ENCODE peak calls at places on chromosomes 3 and 15, in five cellular contexts. One of them, this sample, is unnamed.

GRCh38 chr3:31065765-31066164 is 171.3 kb upstream of the GADL1 start:
- DNase-seq in cardiac septum: no peak
- DNase-seq in NCI-H524: peak; percentile 85
- DNase-seq in suprapubic skin: no peak
- DNase-seq in natural killer cell: no peak
- DNase-seq in this sample: no peak

GRCh38 chr3:142226474-142226873 is 1.1 kb upstream of the GK5 start:
- DNase-seq in cardiac septum: no peak
- DNase-seq in NCI-H524: no peak
- DNase-seq in suprapubic skin: no peak
- DNase-seq in natural killer cell: no peak
- DNase-seq in this sample: no peak

GRCh38 chr3:22685598-22685997 is 517.5 kb upstream of the UBE2E2 start:
- DNase-seq in cardiac septum: no peak
- DNase-seq in NCI-H524: peak; percentile 7
- DNase-seq in suprapubic skin: no peak
- DNase-seq in natural killer cell: no peak
- DNase-seq in this sample: no peak

GRCh38 chr15:94231728-94232086 is 346 bp downstream of the MCTP2 start:
- DNase-seq in cardiac septum: peak; percentile 76
- DNase-seq in NCI-H524: no peak
- DNase-seq in suprapubic skin: no peak
- DNase-seq in natural killer cell: peak; percentile 37
- DNase-seq in this sample: no peak

GRCh38 chr3:126569390-126569975 is 10.8 kb upstream of the C3orf22 start:
- DNase-seq in cardiac septum: no peak
- DNase-seq in NCI-H524: no peak
- DNase-seq in suprapubic skin: no peak
- DNase-seq in natural killer cell: no peak
- DNase-seq in this sample: no peak

GRCh38 chr3:27613846-27614500 is 108.2 kb downstream of the EOMES start:
- DNase-seq in cardiac septum: no peak
- DNase-seq in NCI-H524: no peak
- DNase-seq in suprapubic skin: no peak
- DNase-seq in natural killer cell: no peak
- DNase-seq in this sample: no peak

GRCh38 chr3:47012342-47013230 is 33.1 kb downstream of the NBEAL2 start:
- DNase-seq in cardiac septum: no peak
- DNase-seq in NCI-H524: peak; percentile 81
- DNase-seq in suprapubic skin: no peak
- DNase-seq in natural killer cell: no peak
- DNase-seq in this sample: no peak

GRCh38 chr3:72391659-72392058 is 456.6 kb downstream of the SHQ1 start:
- DNase-seq in cardiac septum: no peak
- DNase-seq in NCI-H524: no peak
- DNase-seq in suprapubic skin: no peak
- DNase-seq in natural killer cell: no peak
- DNase-seq in this sample: no peak

GRCh38 chr3:141217389-141217788 is 14.2 kb upstream of the PXYLP1 start:
- DNase-seq in cardiac septum: no peak
- DNase-seq in NCI-H524: no peak
- DNase-seq in suprapubic skin: no peak
- DNase-seq in natural killer cell: no peak
- DNase-seq in this sample: no peak

GRCh38 chr15:66294157-66294931 is 976 bp downstream of the DIS3L start:
- DNase-seq in cardiac septum: no peak
- DNase-seq in NCI-H524: peak; percentile 65
- DNase-seq in suprapubic skin: no peak
- DNase-seq in natural killer cell: no peak
- DNase-seq in this sample: no peak

GRCh38 chr3:45638299-45639043 is 43.9 kb downstream of the LIMD1 start:
- DNase-seq in cardiac septum: no peak
- DNase-seq in NCI-H524: no peak
- DNase-seq in suprapubic skin: no peak
- DNase-seq in natural killer cell: no peak
- DNase-seq in this sample: no peak

GRCh38 chr3:138249636-138250035 is 62.5 kb downstream of the ARMC8 start:
- DNase-seq in cardiac septum: no peak
- DNase-seq in NCI-H524: no peak
- DNase-seq in suprapubic skin: no peak
- DNase-seq in natural killer cell: no peak
- DNase-seq in this sample: no peak

GRCh38 chr3:5431142-5431541 is 243.6 kb downstream of the EDEM1 start:
- DNase-seq in cardiac septum: no peak
- DNase-seq in NCI-H524: no peak
- DNase-seq in suprapubic skin: no peak
- DNase-seq in natural killer cell: no peak
- DNase-seq in this sample: no peak

GRCh38 chr3:4474683-4475490 is 7.8 kb upstream of the SUMF1 start:
- DNase-seq in cardiac septum: peak; percentile 90
- DNase-seq in NCI-H524: no peak
- DNase-seq in suprapubic skin: no peak
- DNase-seq in natural killer cell: no peak
- DNase-seq in this sample: no peak

GRCh38 chr3:131795382-131796085 is 239.3 kb downstream of the CPNE4 start:
- DNase-seq in cardiac septum: no peak
- DNase-seq in NCI-H524: no peak
- DNase-seq in suprapubic skin: no peak
- DNase-seq in natural killer cell: no peak
- DNase-seq in this sample: no peak

GRCh38 chr3:48826451-48826850 is 21.2 kb downstream of the PRKAR2A start:
- DNase-seq in cardiac septum: no peak
- DNase-seq in NCI-H524: no peak
- DNase-seq in suprapubic skin: no peak
- DNase-seq in natural killer cell: no peak
- DNase-seq in this sample: no peak

GRCh38 chr3:194133661-194134230 is 2.2 kb upstream of the HES1 start:
- DNase-seq in cardiac septum: peak; percentile 85
- DNase-seq in NCI-H524: peak; percentile 19
- DNase-seq in suprapubic skin: peak; percentile 85
- DNase-seq in natural killer cell: peak; percentile 32
- DNase-seq in this sample: peak; percentile 79

GRCh38 chr15:84883916-84884781 is at the start of gene SLC28A1:
- DNase-seq in cardiac septum: no peak
- DNase-seq in NCI-H524: no peak
- DNase-seq in suprapubic skin: no peak
- DNase-seq in natural killer cell: no peak
- DNase-seq in this sample: no peak

GRCh38 chr3:128794067-128794768 is 68.2 kb downstream of the RAB7A start:
- DNase-seq in cardiac septum: no peak
- DNase-seq in NCI-H524: no peak
- DNase-seq in suprapubic skin: no peak
- DNase-seq in natural killer cell: no peak
- DNase-seq in this sample: no peak

GRCh38 chr3:4765212-4765611 is 214.0 kb upstream of the BHLHE40 start:
- DNase-seq in cardiac septum: no peak
- DNase-seq in NCI-H524: no peak
- DNase-seq in suprapubic skin: no peak
- DNase-seq in natural killer cell: no peak
- DNase-seq in this sample: no peak

GRCh38 chr3:70061111-70061510 is 61.6 kb downstream of the SAMMSON start:
- DNase-seq in cardiac septum: no peak
- DNase-seq in NCI-H524: no peak
- DNase-seq in suprapubic skin: no peak
- DNase-seq in natural killer cell: no peak
- DNase-seq in this sample: no peak

GRCh38 chr3:131110087-131110486 is 83.4 kb downstream of the NEK11 start:
- DNase-seq in cardiac septum: no peak
- DNase-seq in NCI-H524: no peak
- DNase-seq in suprapubic skin: no peak
- DNase-seq in natural killer cell: no peak
- DNase-seq in this sample: no peak

GRCh38 chr15:64029111-64029510 is 17.2 kb downstream of the DAPK2 start:
- DNase-seq in cardiac septum: no peak
- DNase-seq in NCI-H524: no peak
- DNase-seq in suprapubic skin: no peak
- DNase-seq in natural killer cell: no peak
- DNase-seq in this sample: no peak